ENCODE peak calls at places on chromosomes 11 and 22, in ten cellular contexts. Q is progenitor cell of endocrine pancreas; W is CD8-positive, alpha-beta T cell; P is RWPE1; S is pancreas; F is fibroblast of mammary gland; T is suprapubic skin; J is cardiac muscle cell; H is body of pancreas; N is neural progenitor cell. V is an unnamed sample.

GRCh38 chr11:33532720-33533119 is 167.9 kb downstream of the C11orf91 start:
- DNase-seq in Q (no peak), W (no peak), P (no peak), S (no peak), F (no peak), T (no peak), J (no peak), H (no peak), N (no peak), V (no peak)

GRCh38 chr11:15341587-15341986 is 226.9 kb downstream of the INSC start:
- DNase-seq in Q (no peak), W (no peak), P (no peak), S (no peak), F (no peak), T (no peak), J (no peak), H (no peak), N (peak; percentile 48), V (no peak)

GRCh38 chr22:26066534-26066933 is 102.7 kb upstream of the SEZ6L start:
- DNase-seq in Q (no peak), W (no peak), P (no peak), S (no peak), F (no peak), T (no peak), J (no peak), H (no peak), N (peak; percentile 97), V (peak; percentile 21)

GRCh38 chr11:58024601-58025091 is 965 bp downstream of the OR9Q1 start:
- DNase-seq in Q (no peak), W (no peak), P (no peak), S (peak; percentile 71), F (peak; percentile 56), T (peak; percentile 72), J (peak; percentile 39), H (peak; percentile 68), N (no peak), V (no peak)

GRCh38 chr11:4511846-4512245 is 29.4 kb downstream of the OR52K1 start:
- DNase-seq in Q (no peak), W (no peak), P (no peak), S (no peak), F (no peak), T (no peak), J (no peak), H (no peak), N (no peak), V (no peak)

GRCh38 chr11:35390737-35391682 is 28.3 kb downstream of the SLC1A2 start:
- DNase-seq in Q (no peak), W (peak; percentile 23), P (peak; percentile 58), S (no peak), F (peak; percentile 87), T (no peak), J (peak; percentile 79), H (peak; percentile 62), N (no peak), V (no peak)

GRCh38 chr11:79083346-79083745 is 357.5 kb downstream of the TENM4 start:
- DNase-seq in Q (no peak), W (no peak), P (no peak), S (no peak), F (no peak), T (no peak), J (peak; percentile 83), H (no peak), N (no peak), V (no peak)

GRCh38 chr11:78066471-78066870 is 2.8 kb downstream of the THRSP start:
- DNase-seq in Q (no peak), W (no peak), P (no peak), S (no peak), F (no peak), T (no peak), J (no peak), H (no peak), N (no peak), V (no peak)

GRCh38 chr22:33666661-33667619 is 253.3 kb downstream of the LARGE1 start:
- DNase-seq in Q (no peak), W (no peak), P (no peak), S (no peak), F (no peak), T (no peak), J (no peak), H (no peak), N (peak; percentile 50), V (no peak)

GRCh38 chr11:110850846-110851245 is 138.6 kb upstream of the ARHGAP20 start:
- DNase-seq in Q (no peak), W (no peak), P (no peak), S (no peak), F (no peak), T (no peak), J (peak; percentile 72), H (no peak), N (no peak), V (no peak)
- TF ChIP-seq CTCF in Q (no peak), W (no peak), P (no peak), S (no peak), F (no peak), T (no peak), J (no peak), H (no peak), N (no peak), V (no peak)

GRCh38 chr11:1326435-1327063 is 17.1 kb upstream of the TOLLIP start:
- DNase-seq in Q (no peak), W (no peak), P (no peak), S (no peak), F (peak; percentile 20), T (no peak), J (no peak), H (no peak), N (no peak), V (no peak)
- TF ChIP-seq CTCF in Q (no peak), W (no peak), P (no peak), S (no peak), F (no peak), T (no peak), J (no peak), H (no peak), N (no peak), V (no peak)

GRCh38 chr11:134045799-134046635 is 22.9 kb upstream of the JAM3 start:
- DNase-seq in Q (no peak), W (peak; percentile 50), P (no peak), S (peak; percentile 49), F (no peak), T (peak; percentile 56), J (peak; percentile 18), H (peak; percentile 19), N (peak; percentile 61), V (peak; percentile 62)
- TF ChIP-seq CTCF in Q (peak; percentile 48), W (peak; percentile 45), P (no peak), S (no peak), F (peak; percentile 22), T (peak; percentile 12), J (peak; percentile 33), H (peak; percentile 29), N (peak; percentile 58), V (peak; percentile 53)

GRCh38 chr11:765802-766091 is 11.5 kb downstream of the GATD1 start:
- DNase-seq in Q (no peak), W (no peak), P (no peak), S (no peak), F (no peak), T (no peak), J (no peak), H (no peak), N (no peak), V (no peak)

GRCh38 chr11:764322-765024 is 12.8 kb downstream of the GATD1 start:
- DNase-seq in Q (no peak), W (no peak), P (no peak), S (peak; percentile 54), F (no peak), T (no peak), J (no peak), H (no peak), N (no peak), V (no peak)

GRCh38 chr11:766106-766940 is 11.0 kb downstream of the GATD1 start:
- DNase-seq in Q (no peak), W (no peak), P (no peak), S (no peak), F (no peak), T (no peak), J (no peak), H (no peak), N (no peak), V (no peak)

GRCh38 chr11:763549-764321 is 13.6 kb downstream of the GATD1 start:
- DNase-seq in Q (no peak), W (no peak), P (no peak), S (peak; percentile 60), F (no peak), T (no peak), J (no peak), H (no peak), N (no peak), V (no peak)

DNA sequence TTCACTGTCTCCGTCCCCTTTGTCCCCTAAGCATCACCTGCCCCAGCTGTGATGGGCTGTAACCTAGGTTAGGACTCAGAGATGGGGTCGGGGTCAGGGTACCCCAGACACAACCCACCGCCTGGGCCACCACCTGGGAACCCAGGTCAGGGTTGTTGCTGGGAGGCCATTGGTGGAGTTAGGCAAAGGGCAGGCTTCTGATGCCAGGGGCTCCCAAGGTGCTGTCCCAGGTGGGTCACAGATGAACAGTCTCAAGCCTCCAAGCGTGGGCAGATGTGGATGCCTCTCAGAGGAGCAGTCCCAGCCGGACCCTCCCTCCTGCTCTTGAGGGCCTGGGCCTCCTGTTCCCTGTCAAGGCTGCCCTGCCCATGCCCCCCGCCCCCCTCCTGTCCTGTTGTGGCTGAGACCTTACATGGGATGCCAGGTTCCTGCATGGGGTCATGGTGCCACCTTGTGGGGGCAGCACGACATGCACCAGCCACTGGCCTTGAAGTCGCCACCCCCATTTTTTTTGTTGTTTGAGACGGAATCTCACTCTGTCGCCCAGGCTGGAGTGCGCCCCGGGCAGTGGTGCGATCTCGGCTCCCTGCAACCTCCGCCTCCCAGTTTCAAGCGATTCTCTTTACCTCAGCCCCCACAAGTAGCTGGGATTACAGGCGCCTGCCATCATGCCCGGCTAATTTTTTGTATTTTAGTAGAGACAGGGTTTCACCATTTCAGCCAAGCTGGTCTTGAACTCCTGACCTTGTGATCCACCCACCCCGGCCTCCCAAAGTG is 12.1 kb downstream of the GATD1 start:
- DNase-seq in Q (no peak), W (peak; percentile 74), P (no peak), S (peak; percentile 69), F (peak; percentile 59), T (peak; percentile 69), J (peak; percentile 55), H (peak; percentile 75), N (peak; percentile 72), V (peak; percentile 76)
- TF ChIP-seq CTCF in Q (peak; percentile 55), W (peak; percentile 63), P (peak; percentile 80), S (peak; percentile 52), F (peak; percentile 43), T (peak; percentile 26), J (peak; percentile 43), H (peak; percentile 75), N (peak; percentile 62), V (peak; percentile 49)

GRCh38 chr11:63767415-63768231 is 952 bp downstream of the ZFTA start:
- DNase-seq in Q (no peak), W (peak; percentile 34), P (peak; percentile 65), S (peak; percentile 52), F (peak; percentile 87), T (peak; percentile 80), J (peak; percentile 87), H (peak; percentile 63), N (peak; percentile 96), V (peak; percentile 85)
- TF ChIP-seq CTCF in Q (no peak), W (no peak), P (no peak), S (no peak), F (no peak), T (no peak), J (no peak), H (no peak), N (no peak), V (no peak)

GRCh38 chr11:30586251-30587144 is at the start of gene MPPED2:
- DNase-seq in Q (peak; percentile 68), W (no peak), P (peak; percentile 13), S (peak; percentile 81), F (no peak), T (peak; percentile 68), J (no peak), H (peak; percentile 58), N (peak; percentile 87), V (peak; percentile 87)
- TF ChIP-seq CTCF in Q (peak; percentile 65), W (no peak), P (no peak), S (peak; percentile 42), F (no peak), T (no peak), J (no peak), H (peak; percentile 58), N (peak; percentile 55), V (peak; percentile 79)

V was measured in glutamatergic neuron.